ENCODE peak calls at places on chromosomes 5 and 9, in seven cellular contexts. One of them, this sample, is unnamed.
A peak's percentile ranks its signal among the peaks of the same experiment; 100 is the strongest.

GRCh38 chr9:26786571-26786970 is 106.0 kb downstream of the CAAP1 start:
- DNase-seq in heart right ventricle: no peak
- DNase-seq in MM.1S: no peak
- DNase-seq in HCT116: no peak
- DNase-seq in astrocyte of the spinal cord: no peak
- DNase-seq in PC-9: no peak
- DNase-seq in left ventricle myocardium inferior: no peak
- DNase-seq in this sample: no peak

GRCh38 chr5:82975812-82976211 is 101.4 kb downstream of the TMEM167A start:
- DNase-seq in heart right ventricle: no peak
- DNase-seq in MM.1S: no peak
- DNase-seq in astrocyte of the spinal cord: no peak
- DNase-seq in HCT116: peak; percentile 100
- DNase-seq in PC-9: peak; percentile 61
- DNase-seq in left ventricle myocardium inferior: no peak
- DNase-seq in this sample: no peak

GRCh38 chr9:134419684-134420076 is 93.4 kb downstream of the RXRA start:
- DNase-seq in astrocyte of the spinal cord: no peak
- DNase-seq in left ventricle myocardium inferior: no peak
- DNase-seq in MM.1S: no peak
- DNase-seq in HCT116: no peak
- DNase-seq in PC-9: no peak
- DNase-seq in heart right ventricle: no peak
- DNase-seq in this sample: no peak

GRCh38 chr9:113548221-113549041 is 84.9 kb downstream of the RGS3 start:
- DNase-seq in MM.1S: peak; percentile 74
- DNase-seq in left ventricle myocardium inferior: peak; percentile 73
- DNase-seq in PC-9: no peak
- DNase-seq in astrocyte of the spinal cord: peak; percentile 25
- DNase-seq in HCT116: no peak
- DNase-seq in heart right ventricle: peak; percentile 79
- DNase-seq in this sample: no peak

GRCh38 chr9:114276908-114277821 is 45.7 kb upstream of the ORM1 start:
- DNase-seq in HCT116: no peak
- DNase-seq in astrocyte of the spinal cord: peak; percentile 97
- DNase-seq in heart right ventricle: no peak
- DNase-seq in PC-9: peak; percentile 60
- DNase-seq in left ventricle myocardium inferior: peak; percentile 7
- DNase-seq in MM.1S: no peak
- DNase-seq in this sample: peak; percentile 98

GRCh38 chr9:77892171-77892570 is 139.4 kb downstream of the GNAQ start:
- DNase-seq in HCT116: no peak
- DNase-seq in astrocyte of the spinal cord: no peak
- DNase-seq in heart right ventricle: no peak
- DNase-seq in left ventricle myocardium inferior: no peak
- DNase-seq in PC-9: no peak
- DNase-seq in MM.1S: peak; percentile 21
- DNase-seq in this sample: no peak

GRCh38 chr5:71802673-71803072 is 83.6 kb downstream of the CARTPT start:
- DNase-seq in PC-9: no peak
- DNase-seq in heart right ventricle: no peak
- DNase-seq in MM.1S: no peak
- DNase-seq in left ventricle myocardium inferior: no peak
- DNase-seq in HCT116: no peak
- DNase-seq in astrocyte of the spinal cord: no peak
- DNase-seq in this sample: no peak

GRCh38 chr9:101219030-101219429 is 165.8 kb downstream of the BAAT start:
- DNase-seq in heart right ventricle: no peak
- DNase-seq in HCT116: no peak
- DNase-seq in MM.1S: no peak
- DNase-seq in left ventricle myocardium inferior: no peak
- DNase-seq in astrocyte of the spinal cord: no peak
- DNase-seq in PC-9: no peak
- DNase-seq in this sample: no peak

GRCh38 chr9:88355166-88355565 is 33.1 kb upstream of the SPIN1 start:
- DNase-seq in left ventricle myocardium inferior: no peak
- DNase-seq in MM.1S: no peak
- DNase-seq in HCT116: peak; percentile 59
- DNase-seq in astrocyte of the spinal cord: no peak
- DNase-seq in PC-9: peak; percentile 84
- DNase-seq in heart right ventricle: no peak
- DNase-seq in this sample: peak; percentile 32

GRCh38 chr9:69385474-69386091 is 60.6 kb downstream of the ENTREP1 start:
- DNase-seq in MM.1S: peak; percentile 85
- DNase-seq in PC-9: peak; percentile 69
- DNase-seq in heart right ventricle: no peak
- DNase-seq in astrocyte of the spinal cord: no peak
- DNase-seq in HCT116: no peak
- DNase-seq in left ventricle myocardium inferior: no peak
- DNase-seq in this sample: no peak

GRCh38 chr9:33197279-33197678 is 30.1 kb upstream of the B4GALT1 start:
- DNase-seq in HCT116: no peak
- DNase-seq in PC-9: no peak
- DNase-seq in heart right ventricle: peak; percentile 61
- DNase-seq in astrocyte of the spinal cord: no peak
- DNase-seq in left ventricle myocardium inferior: peak; percentile 52
- DNase-seq in MM.1S: no peak
- DNase-seq in this sample: no peak

GRCh38 chr5:34040411-34040810 is 2.6 kb downstream of the C1QTNF3 start:
- DNase-seq in HCT116: no peak
- DNase-seq in astrocyte of the spinal cord: no peak
- DNase-seq in PC-9: no peak
- DNase-seq in MM.1S: no peak
- DNase-seq in left ventricle myocardium inferior: no peak
- DNase-seq in heart right ventricle: no peak
- DNase-seq in this sample: no peak

GRCh38 chr9:86257406-86257805 is 2.1 kb downstream of the C9orf153 start:
- DNase-seq in heart right ventricle: no peak
- DNase-seq in HCT116: no peak
- DNase-seq in astrocyte of the spinal cord: no peak
- DNase-seq in left ventricle myocardium inferior: no peak
- DNase-seq in PC-9: no peak
- DNase-seq in MM.1S: no peak
- DNase-seq in this sample: no peak

GRCh38 chr5:112576298-112576925 is 157.3 kb upstream of the EPB41L4A start:
- DNase-seq in PC-9: no peak
- DNase-seq in MM.1S: no peak
- DNase-seq in astrocyte of the spinal cord: no peak
- DNase-seq in left ventricle myocardium inferior: no peak
- DNase-seq in HCT116: no peak
- DNase-seq in heart right ventricle: peak; percentile 33
- DNase-seq in this sample: no peak

GRCh38 chr5:137728048-137728447 is 7.8 kb downstream of the KLHL3 start:
- DNase-seq in HCT116: no peak
- DNase-seq in heart right ventricle: no peak
- DNase-seq in astrocyte of the spinal cord: no peak
- DNase-seq in left ventricle myocardium inferior: no peak
- DNase-seq in MM.1S: no peak
- DNase-seq in PC-9: no peak
- DNase-seq in this sample: no peak
- TF ChIP-seq CTCF in HCT116: no peak
- TF ChIP-seq CTCF in heart right ventricle: no peak
- TF ChIP-seq CTCF in astrocyte of the spinal cord: peak; percentile 3
- TF ChIP-seq CTCF in left ventricle myocardium inferior: peak; percentile 16
- TF ChIP-seq CTCF in MM.1S: no peak
- TF ChIP-seq CTCF in PC-9: no peak
- TF ChIP-seq CTCF in this sample: no peak

DNA sequence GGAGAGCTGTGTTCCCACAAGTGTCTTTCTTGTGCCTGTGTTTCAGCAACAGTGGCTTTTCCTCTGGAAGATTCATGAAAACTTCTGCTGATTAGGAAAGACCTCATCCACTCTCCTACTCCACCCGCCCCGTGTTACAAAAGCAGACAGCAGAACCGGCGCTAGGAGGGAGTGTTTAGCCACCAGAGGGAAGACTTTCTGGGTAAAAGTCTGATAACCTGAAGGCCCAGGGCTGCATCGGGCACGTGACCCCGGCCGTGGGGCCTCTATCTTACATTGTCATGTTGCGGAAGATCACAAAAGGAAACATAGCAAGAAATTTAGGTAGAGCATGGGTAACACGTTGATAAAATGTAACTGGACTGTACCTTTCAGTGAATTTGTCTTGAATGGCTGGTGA is 32.0 kb upstream of the DMRT2 start:
- DNase-seq in astrocyte of the spinal cord: no peak
- DNase-seq in HCT116: peak; percentile 13
- DNase-seq in PC-9: no peak
- DNase-seq in heart right ventricle: no peak
- DNase-seq in MM.1S: peak; percentile 65
- DNase-seq in left ventricle myocardium inferior: no peak
- DNase-seq in this sample: peak; percentile 39
- TF ChIP-seq CTCF in astrocyte of the spinal cord: no peak
- TF ChIP-seq CTCF in HCT116: peak; percentile 36
- TF ChIP-seq CTCF in PC-9: peak; percentile 30
- TF ChIP-seq CTCF in heart right ventricle: no peak
- TF ChIP-seq CTCF in MM.1S: peak; percentile 75
- TF ChIP-seq CTCF in left ventricle myocardium inferior: peak; percentile 51
- TF ChIP-seq CTCF in this sample: peak; percentile 43

DNA sequence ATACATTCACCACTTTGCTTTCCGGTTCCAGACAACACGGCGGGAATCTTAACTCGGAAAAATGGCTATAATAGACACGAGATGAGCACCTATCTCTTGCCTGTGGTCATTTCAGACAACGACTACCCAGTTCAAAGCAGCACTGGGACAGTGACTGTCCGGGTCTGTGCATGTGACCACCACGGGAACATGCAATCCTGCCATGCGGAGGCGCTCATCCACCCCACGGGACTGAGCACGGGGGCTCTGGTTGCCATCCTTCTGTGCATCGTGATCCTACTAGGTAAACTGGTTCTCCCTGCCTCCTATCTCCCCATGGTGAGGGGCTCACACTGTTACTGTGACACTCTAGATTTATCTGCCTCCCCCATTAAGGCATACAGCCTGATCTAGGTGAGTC is 124.2 kb downstream of the CDH6 start:
- DNase-seq in PC-9: no peak
- DNase-seq in left ventricle myocardium inferior: no peak
- DNase-seq in MM.1S: no peak
- DNase-seq in heart right ventricle: no peak
- DNase-seq in HCT116: no peak
- DNase-seq in astrocyte of the spinal cord: no peak
- DNase-seq in this sample: no peak
- TF ChIP-seq CTCF in PC-9: no peak
- TF ChIP-seq CTCF in left ventricle myocardium inferior: no peak
- TF ChIP-seq CTCF in MM.1S: no peak
- TF ChIP-seq CTCF in heart right ventricle: no peak
- TF ChIP-seq CTCF in HCT116: no peak
- TF ChIP-seq CTCF in astrocyte of the spinal cord: no peak
- TF ChIP-seq CTCF in this sample: no peak

DNA sequence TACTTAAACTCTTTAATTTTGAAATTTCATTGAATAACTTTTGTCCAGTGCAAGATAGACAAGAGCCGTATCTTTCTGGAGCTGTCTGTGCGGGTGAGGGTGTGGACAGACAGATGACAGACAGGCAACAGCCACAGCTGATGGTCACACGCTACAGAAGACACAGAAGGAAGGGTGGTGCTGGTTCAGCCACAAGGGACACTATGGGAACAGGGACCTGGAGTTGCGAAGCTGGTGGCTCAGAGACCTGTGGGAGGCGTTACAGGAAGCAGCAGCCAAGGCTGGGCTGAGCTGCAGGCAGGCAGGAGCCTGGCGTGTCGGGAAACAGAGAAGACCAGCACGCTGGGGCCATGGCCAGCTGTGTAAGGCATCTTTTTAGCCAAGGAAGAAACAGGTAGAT is 104.4 kb downstream of the WNK2 start:
- DNase-seq in left ventricle myocardium inferior: no peak
- DNase-seq in heart right ventricle: no peak
- DNase-seq in astrocyte of the spinal cord: no peak
- DNase-seq in PC-9: no peak
- DNase-seq in HCT116: no peak
- DNase-seq in MM.1S: no peak
- DNase-seq in this sample: no peak
- TF ChIP-seq CTCF in left ventricle myocardium inferior: peak; percentile 30
- TF ChIP-seq CTCF in heart right ventricle: no peak
- TF ChIP-seq CTCF in astrocyte of the spinal cord: no peak
- TF ChIP-seq CTCF in PC-9: no peak
- TF ChIP-seq CTCF in HCT116: no peak
- TF ChIP-seq CTCF in MM.1S: no peak
- TF ChIP-seq CTCF in this sample: no peak

DNA sequence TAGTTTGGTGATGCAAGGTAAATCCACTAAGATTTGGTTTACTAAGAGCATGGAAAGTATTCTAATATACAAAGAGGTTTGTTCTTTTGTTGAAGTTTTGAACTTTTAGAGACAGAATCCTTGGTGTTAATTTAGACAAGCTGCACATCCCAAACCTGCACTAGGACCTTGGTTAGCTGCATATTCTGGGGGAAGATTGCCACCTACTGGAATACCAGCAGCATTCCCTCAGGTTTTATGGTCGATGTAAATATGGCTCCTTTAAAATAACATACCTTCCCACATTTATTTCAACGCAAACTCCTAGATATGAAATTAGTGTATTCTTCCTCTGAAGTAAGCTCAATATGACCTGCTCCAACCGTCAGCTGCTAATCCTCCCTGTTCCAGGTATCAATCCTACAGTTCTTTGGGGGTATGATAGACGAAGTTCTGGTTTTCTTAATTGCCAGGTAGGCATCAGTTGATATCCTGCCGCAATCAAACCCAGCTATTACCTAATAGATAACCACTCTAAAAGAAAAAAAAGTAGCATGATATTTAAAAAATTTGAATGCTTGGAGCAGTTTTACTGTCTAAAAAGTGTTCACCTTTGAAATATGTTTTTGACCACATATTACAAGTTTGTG is 624.1 kb downstream of the ISL1 start:
- DNase-seq in PC-9: no peak
- DNase-seq in heart right ventricle: peak; percentile 13
- DNase-seq in left ventricle myocardium inferior: no peak
- DNase-seq in HCT116: peak; percentile 16
- DNase-seq in MM.1S: peak; percentile 27
- DNase-seq in astrocyte of the spinal cord: peak; percentile 40
- DNase-seq in this sample: peak; percentile 48
- TF ChIP-seq CTCF in PC-9: peak; percentile 76
- TF ChIP-seq CTCF in heart right ventricle: peak; percentile 48
- TF ChIP-seq CTCF in left ventricle myocardium inferior: peak; percentile 63
- TF ChIP-seq CTCF in HCT116: peak; percentile 57
- TF ChIP-seq CTCF in MM.1S: peak; percentile 68
- TF ChIP-seq CTCF in astrocyte of the spinal cord: peak; percentile 74
- TF ChIP-seq CTCF in this sample: peak; percentile 69

DNA sequence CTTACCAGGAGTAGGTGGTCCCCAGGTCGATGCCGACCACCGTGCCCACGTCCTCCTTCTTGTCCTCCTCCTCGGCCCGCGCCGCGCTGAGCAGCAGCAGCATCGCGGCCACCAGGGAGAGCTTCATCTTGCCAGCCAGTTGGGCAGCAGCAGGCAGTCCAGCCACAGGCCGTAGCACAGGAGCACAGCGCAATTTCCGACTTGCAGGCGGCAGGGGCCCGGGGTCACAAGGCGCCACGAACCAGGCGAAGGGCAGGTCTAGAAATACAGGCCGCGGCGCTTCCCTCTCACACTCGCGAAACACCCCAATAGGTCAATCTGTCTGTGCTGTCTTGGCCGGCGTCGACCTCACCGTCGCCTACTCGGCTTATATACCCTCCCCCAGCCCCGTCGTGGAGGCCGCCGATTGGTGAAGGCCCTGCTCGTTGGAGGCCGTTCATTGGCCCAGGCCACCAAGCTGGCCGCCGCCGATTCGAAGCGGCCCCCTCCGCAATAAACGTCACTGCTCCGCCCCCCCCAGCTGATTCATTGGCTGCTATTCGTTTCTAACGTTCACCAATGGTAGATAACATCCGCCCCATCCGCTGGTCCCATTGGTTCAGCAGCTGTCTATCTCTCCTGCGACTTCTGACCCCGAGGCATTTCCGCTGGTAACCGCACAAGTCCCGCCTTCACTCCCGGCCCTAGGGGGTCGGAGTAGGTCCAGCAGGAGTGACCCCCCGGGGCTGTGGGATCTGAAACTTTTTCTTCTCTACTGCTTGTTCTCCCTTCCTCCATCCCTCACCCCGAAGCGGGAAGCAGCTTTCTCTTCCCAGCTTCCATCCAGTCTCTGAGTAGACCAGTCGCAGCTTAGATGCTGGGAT is at the start of gene HSPA5:
- DNase-seq in HCT116: peak; percentile 99
- DNase-seq in left ventricle myocardium inferior: peak; percentile 100
- DNase-seq in MM.1S: peak; percentile 99
- DNase-seq in heart right ventricle: peak; percentile 100
- DNase-seq in astrocyte of the spinal cord: peak; percentile 100
- DNase-seq in PC-9: peak; percentile 97
- DNase-seq in this sample: peak; percentile 99
- TF ChIP-seq CTCF in HCT116: no peak
- TF ChIP-seq CTCF in left ventricle myocardium inferior: peak; percentile 28
- TF ChIP-seq CTCF in MM.1S: peak; percentile 26
- TF ChIP-seq CTCF in heart right ventricle: peak; percentile 19
- TF ChIP-seq CTCF in astrocyte of the spinal cord: peak; percentile 11
- TF ChIP-seq CTCF in PC-9: no peak
- TF ChIP-seq CTCF in this sample: no peak

This sample was measured in fibroblast of mammary gland.